ENCODE peak calls at places on chromosomes 5 and 9, in seven cellular contexts. K is neuronal stem cell, G is mesenchymal stem cell, F is H9, N is H1, X is IMR-90, A is trophoblast cell. S is an unnamed sample.
A peak's percentile ranks its signal among the peaks of the same experiment; 100 is the strongest.

GRCh38 chr9:126146254-126147145 is 180.1 kb upstream of the MVB12B start:
- DNase-seq in G (no peak), A (peak; percentile 15), K (peak; percentile 59), N (peak; percentile 75), X (no peak), F (peak; percentile 92), S (peak; percentile 87)

GRCh38 chr9:136147890-136148714 is 29.4 kb upstream of the TMEM250 start:
- DNase-seq in N (no peak), A (no peak), F (no peak), K (no peak), X (no peak), G (no peak), S (no peak)

GRCh38 chr5:119275873-119276214 is 80.0 kb upstream of the TNFAIP8 start:
- DNase-seq in K (no peak), A (no peak), G (no peak), N (no peak), F (no peak), X (no peak), S (no peak)

GRCh38 chr5:163024936-163025335 is 412.5 kb upstream of the CCNG1 start:
- DNase-seq in A (no peak), F (no peak), N (no peak), K (no peak), X (no peak), G (no peak), S (no peak)

GRCh38 chr5:87020099-87020934 is 247.4 kb upstream of the RASA1 start:
- DNase-seq in K (peak; percentile 11), G (peak; percentile 32), N (no peak), F (peak; percentile 47), X (peak; percentile 16), A (no peak), S (peak; percentile 50)

GRCh38 chr9:13221741-13222140 is 57.8 kb downstream of the MPDZ start:
- DNase-seq in K (no peak), F (no peak), N (no peak), X (no peak), A (no peak), G (no peak), S (peak; percentile 21)

GRCh38 chr5:97142521-97143254 is at the start of gene LIX1:
- DNase-seq in G (peak; percentile 57), K (peak; percentile 93), X (peak; percentile 36), N (peak; percentile 62), A (peak; percentile 39), F (peak; percentile 68), S (peak; percentile 95)

GRCh38 chr5:135304352-135305221 is 94.4 kb downstream of the MACROH2A1 start:
- DNase-seq in A (no peak), K (no peak), N (no peak), G (no peak), F (no peak), X (peak; percentile 24), S (no peak)

GRCh38 chr5:150144211-150144801 is 11.3 kb downstream of the PDGFRB start:
- DNase-seq in K (no peak), N (no peak), A (peak; percentile 34), X (peak; percentile 86), F (no peak), G (peak; percentile 81), S (no peak)

GRCh38 chr9:87862536-87863268 is 20.0 kb upstream of the SPATA31E1 start:
- DNase-seq in G (peak; percentile 75), K (no peak), F (no peak), X (peak; percentile 88), A (peak; percentile 59), N (no peak), S (peak; percentile 84)

GRCh38 chr5:54822331-54822700 is 163.1 kb downstream of the ESM1 start:
- DNase-seq in G (no peak), A (no peak), X (no peak), F (no peak), N (no peak), K (no peak), S (no peak)

GRCh38 chr5:171080151-171080938 is 218.5 kb downstream of the RANBP17 start:
- DNase-seq in A (no peak), F (no peak), K (no peak), X (no peak), G (no peak), N (no peak), S (no peak)

GRCh38 chr9:27118916-27119315 is 9.9 kb downstream of the TEK start:
- DNase-seq in A (no peak), K (no peak), N (no peak), G (peak; percentile 58), F (no peak), X (peak; percentile 78), S (no peak)

GRCh38 chr5:148799737-148800527 is 26.5 kb upstream of the ADRB2 start:
- DNase-seq in A (no peak), G (no peak), F (no peak), K (no peak), N (no peak), X (peak; percentile 64), S (no peak)

GRCh38 chr9:111481885-111482636 is 2.1 kb downstream of the ECPAS start:
- DNase-seq in K (peak; percentile 3), A (peak; percentile 84), N (no peak), F (no peak), X (peak; percentile 63), G (peak; percentile 81), S (peak; percentile 30)

GRCh38 chr9:138060881-138061280 is 183.3 kb downstream of the CACNA1B start:
- DNase-seq in A (no peak), X (no peak), G (no peak), N (no peak), F (no peak), K (no peak), S (no peak)

GRCh38 chr9:111529787-111530186 is 4.8 kb downstream of the ZNF483 start:
- DNase-seq in N (no peak), X (no peak), F (peak; percentile 87), G (no peak), A (no peak), K (no peak), S (no peak)

GRCh38 chr9:2411459-2412215 is 209.9 kb upstream of the VLDLR start:
- DNase-seq in N (no peak), X (no peak), G (peak; percentile 35), A (peak; percentile 84), F (no peak), K (peak; percentile 24), S (peak; percentile 94)

GRCh38 chr5:112491257-112491656 is 72.2 kb upstream of the EPB41L4A start:
- DNase-seq in X (peak; percentile 1), F (no peak), A (peak; percentile 44), G (no peak), K (no peak), N (no peak), S (peak; percentile 56)

GRCh38 chr9:72540348-72540873 is 19.0 kb downstream of the TMC1 start:
- DNase-seq in K (no peak), N (no peak), A (peak; percentile 84), F (no peak), X (peak; percentile 49), G (peak; percentile 48), S (no peak)

GRCh38 chr9:33445389-33445881 is 2.0 kb downstream of the AQP3 start:
- DNase-seq in G (no peak), N (no peak), A (no peak), F (no peak), K (no peak), X (no peak), S (no peak)

DNA sequence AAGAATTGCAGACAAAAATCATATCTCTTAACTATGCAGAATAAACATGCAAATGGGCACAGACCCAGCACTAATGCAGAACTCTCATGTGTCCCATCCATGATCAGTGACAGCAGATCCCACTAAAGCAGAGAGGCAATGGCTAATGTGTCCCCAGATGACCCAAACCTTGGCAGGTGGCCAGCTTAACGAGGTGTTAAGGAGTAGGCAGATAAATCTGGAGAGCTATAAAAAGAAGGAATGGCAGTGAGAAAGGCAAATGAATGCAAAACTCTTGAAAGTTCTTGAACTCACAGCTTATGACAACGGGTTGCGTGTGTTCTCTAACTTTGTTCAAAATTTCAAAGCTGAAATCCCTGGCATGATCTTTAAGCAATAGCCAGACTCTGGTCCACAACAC is 265.4 kb downstream of the RASEF start:
- DNase-seq in K (no peak), N (no peak), F (no peak), G (no peak), A (no peak), X (no peak), S (no peak)
- H2BK120ac ChIP-seq in K (no peak overlapping the region), N (no peak overlapping the region), F (no peak overlapping the region), G (no peak overlapping the region), A (no peak overlapping the region), X (no peak overlapping the region), S (no peak overlapping the region)

GRCh38 chr9:92614763-92615441 is 55.0 kb downstream of the IPPK start:
- DNase-seq in A (no peak), F (peak; percentile 12), G (no peak), N (no peak), X (no peak), K (no peak), S (no peak)
- H3K4me2 ChIP-seq in A (no peak overlapping the region), F (no peak overlapping the region), G (no peak overlapping the region), N (no peak overlapping the region), X (no peak overlapping the region), K (no peak overlapping the region), S (no peak overlapping the region)

GRCh38 chr5:166270712-166271111 is 2020.7 kb upstream of the WWC1 start:
- DNase-seq in A (no peak), X (no peak), K (no peak), G (no peak), N (no peak), F (no peak), S (no peak)

GRCh38 chr5:166262395-166262794 is 2029.0 kb upstream of the WWC1 start:
- DNase-seq in X (no peak), K (no peak), A (no peak), G (no peak), F (no peak), N (no peak), S (no peak)

GRCh38 chr5:166267907-166268306 is 2023.5 kb upstream of the WWC1 start:
- DNase-seq in K (no peak), X (no peak), A (no peak), G (no peak), N (no peak), F (no peak), S (no peak)
- H4K8ac ChIP-seq in K (no peak overlapping the region), X (no peak overlapping the region), A (no peak overlapping the region), G (no peak overlapping the region), N (no peak overlapping the region), F (no peak overlapping the region), S (no peak overlapping the region)

GRCh38 chr9:7284517-7284916 is 515.1 kb downstream of the DMAC1 start:
- DNase-seq in X (no peak), G (no peak), N (no peak), A (no peak), K (no peak), F (peak; percentile 64), S (peak; percentile 16)
- H2BK120ac ChIP-seq in X (no peak overlapping the region), G (no peak overlapping the region), N (no peak overlapping the region), A (no peak overlapping the region), K (no peak overlapping the region), F (no peak overlapping the region), S (no peak overlapping the region)

DNA sequence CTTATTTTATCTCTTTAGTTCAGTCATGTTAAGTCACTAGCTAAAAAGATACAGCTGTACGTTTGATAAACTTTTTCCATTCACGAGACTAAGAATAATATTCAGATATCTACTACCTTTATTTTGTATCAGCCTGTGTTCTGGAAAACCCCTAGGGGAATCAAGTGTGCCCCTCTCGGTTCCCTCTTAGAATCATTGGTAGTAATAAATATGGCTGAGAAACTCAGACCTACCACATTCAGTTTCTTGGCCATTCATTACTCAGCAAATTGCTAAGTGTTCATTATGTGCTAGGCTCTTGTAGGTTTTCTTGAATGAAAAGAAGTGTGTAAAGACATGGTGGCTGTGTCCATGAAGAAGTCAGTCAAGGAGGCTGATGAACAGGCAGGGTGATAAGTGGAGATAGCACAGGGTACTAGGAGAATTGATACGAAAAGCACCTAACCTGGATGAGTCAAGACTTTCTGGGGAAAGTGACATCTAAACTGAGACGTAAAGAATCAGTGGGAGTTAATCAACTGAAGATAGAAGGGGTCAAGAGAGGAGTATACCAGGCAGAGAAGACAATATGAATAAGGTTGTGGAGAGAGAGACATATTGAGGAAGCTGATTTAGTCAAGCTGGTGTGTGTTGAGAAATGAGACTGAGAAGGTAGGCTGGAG is 86.2 kb downstream of the CSNK1G3 start:
- DNase-seq in A (no peak), N (no peak), F (no peak), G (no peak), K (no peak), X (no peak), S (no peak)
- H3K4me2 ChIP-seq in A (no peak overlapping the region), N (no peak overlapping the region), F (no peak overlapping the region), G (no peak overlapping the region), K (no peak overlapping the region), X (no peak overlapping the region), S (no peak overlapping the region)